ENCODE peak calls at places on chromosome 17, in five cellular contexts. One of them, this sample, is unnamed.

GRCh38 chr17:4734857-4735475 is 3.7 kb downstream of the MED11 start:
- DNase-seq in activated CD8-positive, alpha-beta memory T cell treated with anti-CD3 and anti-CD28 coated beads for 4 hours: no peak
- DNase-seq in cardiac muscle cell: no peak
- DNase-seq in stimulated activated naive CD8-positive, alpha-beta T cell treated with anti-CD3 and anti-CD28 coated beads, Interleukin-15, Interleukin-2, amounts not matched to agents 100 U/mL and 50 U/mL, for 24 hours: no peak
- DNase-seq in activated CD4-positive, alpha-beta T cell treated with anti-CD3 and anti-CD28 coated beads, Interleukin-2, amount 10 ng/mL, durations not matched to agents 7 days and 5 days: no peak
- DNase-seq in this sample: no peak

GRCh38 chr17:1197781-1198490 is 18.2 kb upstream of the ABR start:
- DNase-seq in activated CD4-positive, alpha-beta T cell treated with anti-CD3 and anti-CD28 coated beads, Interleukin-2, amount 10 ng/mL, durations not matched to agents 7 days and 5 days: peak
- DNase-seq in activated CD8-positive, alpha-beta memory T cell treated with anti-CD3 and anti-CD28 coated beads for 4 hours: peak
- DNase-seq in stimulated activated naive CD8-positive, alpha-beta T cell treated with anti-CD3 and anti-CD28 coated beads, Interleukin-15, Interleukin-2, amounts not matched to agents 100 U/mL and 50 U/mL, for 24 hours: peak
- DNase-seq in cardiac muscle cell: no peak
- DNase-seq in this sample: no peak

GRCh38 chr17:38617074-38617860 is 11.5 kb upstream of the SRCIN1 start:
- DNase-seq in activated CD8-positive, alpha-beta memory T cell treated with anti-CD3 and anti-CD28 coated beads for 4 hours: no peak
- DNase-seq in cardiac muscle cell: no peak
- DNase-seq in stimulated activated naive CD8-positive, alpha-beta T cell treated with anti-CD3 and anti-CD28 coated beads, Interleukin-15, Interleukin-2, amounts not matched to agents 100 U/mL and 50 U/mL, for 24 hours: no peak
- DNase-seq in activated CD4-positive, alpha-beta T cell treated with anti-CD3 and anti-CD28 coated beads, Interleukin-2, amount 10 ng/mL, durations not matched to agents 7 days and 5 days: no peak
- DNase-seq in this sample: peak

GRCh38 chr17:80599546-80600305 is 55.1 kb downstream of the RPTOR start:
- DNase-seq in activated CD4-positive, alpha-beta T cell treated with anti-CD3 and anti-CD28 coated beads, Interleukin-2, amount 10 ng/mL, durations not matched to agents 7 days and 5 days: no peak
- DNase-seq in activated CD8-positive, alpha-beta memory T cell treated with anti-CD3 and anti-CD28 coated beads for 4 hours: no peak
- DNase-seq in stimulated activated naive CD8-positive, alpha-beta T cell treated with anti-CD3 and anti-CD28 coated beads, Interleukin-15, Interleukin-2, amounts not matched to agents 100 U/mL and 50 U/mL, for 24 hours: no peak
- DNase-seq in cardiac muscle cell: no peak
- DNase-seq in this sample: no peak

GRCh38 chr17:58587713-58588117 is 73.3 kb upstream of the MTMR4 start:
- DNase-seq in cardiac muscle cell: peak
- DNase-seq in stimulated activated naive CD8-positive, alpha-beta T cell treated with anti-CD3 and anti-CD28 coated beads, Interleukin-15, Interleukin-2, amounts not matched to agents 100 U/mL and 50 U/mL, for 24 hours: peak
- DNase-seq in activated CD8-positive, alpha-beta memory T cell treated with anti-CD3 and anti-CD28 coated beads for 4 hours: peak
- DNase-seq in activated CD4-positive, alpha-beta T cell treated with anti-CD3 and anti-CD28 coated beads, Interleukin-2, amount 10 ng/mL, durations not matched to agents 7 days and 5 days: peak
- DNase-seq in this sample: peak

GRCh38 chr17:32863559-32863958 is 13.4 kb downstream of the MYO1D start:
- DNase-seq in activated CD8-positive, alpha-beta memory T cell treated with anti-CD3 and anti-CD28 coated beads for 4 hours: no peak
- DNase-seq in cardiac muscle cell: no peak
- DNase-seq in stimulated activated naive CD8-positive, alpha-beta T cell treated with anti-CD3 and anti-CD28 coated beads, Interleukin-15, Interleukin-2, amounts not matched to agents 100 U/mL and 50 U/mL, for 24 hours: no peak
- DNase-seq in activated CD4-positive, alpha-beta T cell treated with anti-CD3 and anti-CD28 coated beads, Interleukin-2, amount 10 ng/mL, durations not matched to agents 7 days and 5 days: no peak
- DNase-seq in this sample: no peak

GRCh38 chr17:859461-860195 is 77.5 kb downstream of the MRM3 start:
- DNase-seq in stimulated activated naive CD8-positive, alpha-beta T cell treated with anti-CD3 and anti-CD28 coated beads, Interleukin-15, Interleukin-2, amounts not matched to agents 100 U/mL and 50 U/mL, for 24 hours: no peak
- DNase-seq in activated CD8-positive, alpha-beta memory T cell treated with anti-CD3 and anti-CD28 coated beads for 4 hours: no peak
- DNase-seq in cardiac muscle cell: no peak
- DNase-seq in activated CD4-positive, alpha-beta T cell treated with anti-CD3 and anti-CD28 coated beads, Interleukin-2, amount 10 ng/mL, durations not matched to agents 7 days and 5 days: no peak
- DNase-seq in this sample: peak

GRCh38 chr17:54901230-54901847 is 687 bp downstream of the TOM1L1 start:
- DNase-seq in activated CD8-positive, alpha-beta memory T cell treated with anti-CD3 and anti-CD28 coated beads for 4 hours: no peak
- DNase-seq in stimulated activated naive CD8-positive, alpha-beta T cell treated with anti-CD3 and anti-CD28 coated beads, Interleukin-15, Interleukin-2, amounts not matched to agents 100 U/mL and 50 U/mL, for 24 hours: no peak
- DNase-seq in activated CD4-positive, alpha-beta T cell treated with anti-CD3 and anti-CD28 coated beads, Interleukin-2, amount 10 ng/mL, durations not matched to agents 7 days and 5 days: no peak
- DNase-seq in cardiac muscle cell: no peak
- DNase-seq in this sample: peak

GRCh38 chr17:35087731-35088646 is 24.5 kb upstream of the RFFL start:
- DNase-seq in activated CD4-positive, alpha-beta T cell treated with anti-CD3 and anti-CD28 coated beads, Interleukin-2, amount 10 ng/mL, durations not matched to agents 7 days and 5 days: peak
- DNase-seq in cardiac muscle cell: peak
- DNase-seq in activated CD8-positive, alpha-beta memory T cell treated with anti-CD3 and anti-CD28 coated beads for 4 hours: no peak
- DNase-seq in stimulated activated naive CD8-positive, alpha-beta T cell treated with anti-CD3 and anti-CD28 coated beads, Interleukin-15, Interleukin-2, amounts not matched to agents 100 U/mL and 50 U/mL, for 24 hours: peak
- DNase-seq in this sample: no peak

GRCh38 chr17:76884995-76885896 is 17.0 kb downstream of the MGAT5B start:
- DNase-seq in cardiac muscle cell: no peak
- DNase-seq in stimulated activated naive CD8-positive, alpha-beta T cell treated with anti-CD3 and anti-CD28 coated beads, Interleukin-15, Interleukin-2, amounts not matched to agents 100 U/mL and 50 U/mL, for 24 hours: no peak
- DNase-seq in activated CD8-positive, alpha-beta memory T cell treated with anti-CD3 and anti-CD28 coated beads for 4 hours: no peak
- DNase-seq in activated CD4-positive, alpha-beta T cell treated with anti-CD3 and anti-CD28 coated beads, Interleukin-2, amount 10 ng/mL, durations not matched to agents 7 days and 5 days: no peak
- DNase-seq in this sample: no peak

GRCh38 chr17:16464641-16465312 is 27.2 kb downstream of the LRRC75A start:
- DNase-seq in activated CD4-positive, alpha-beta T cell treated with anti-CD3 and anti-CD28 coated beads, Interleukin-2, amount 10 ng/mL, durations not matched to agents 7 days and 5 days: no peak
- DNase-seq in cardiac muscle cell: no peak
- DNase-seq in activated CD8-positive, alpha-beta memory T cell treated with anti-CD3 and anti-CD28 coated beads for 4 hours: no peak
- DNase-seq in stimulated activated naive CD8-positive, alpha-beta T cell treated with anti-CD3 and anti-CD28 coated beads, Interleukin-15, Interleukin-2, amounts not matched to agents 100 U/mL and 50 U/mL, for 24 hours: no peak
- DNase-seq in this sample: no peak

GRCh38 chr17:75130059-75130631 is 1.4 kb downstream of the NT5C start:
- DNase-seq in cardiac muscle cell: no peak
- DNase-seq in activated CD4-positive, alpha-beta T cell treated with anti-CD3 and anti-CD28 coated beads, Interleukin-2, amount 10 ng/mL, durations not matched to agents 7 days and 5 days: no peak
- DNase-seq in stimulated activated naive CD8-positive, alpha-beta T cell treated with anti-CD3 and anti-CD28 coated beads, Interleukin-15, Interleukin-2, amounts not matched to agents 100 U/mL and 50 U/mL, for 24 hours: no peak
- DNase-seq in activated CD8-positive, alpha-beta memory T cell treated with anti-CD3 and anti-CD28 coated beads for 4 hours: no peak
- DNase-seq in this sample: no peak

GRCh38 chr17:73613947-73614655 is 30.1 kb downstream of the SDK2 start:
- DNase-seq in cardiac muscle cell: peak
- DNase-seq in activated CD4-positive, alpha-beta T cell treated with anti-CD3 and anti-CD28 coated beads, Interleukin-2, amount 10 ng/mL, durations not matched to agents 7 days and 5 days: no peak
- DNase-seq in stimulated activated naive CD8-positive, alpha-beta T cell treated with anti-CD3 and anti-CD28 coated beads, Interleukin-15, Interleukin-2, amounts not matched to agents 100 U/mL and 50 U/mL, for 24 hours: no peak
- DNase-seq in activated CD8-positive, alpha-beta memory T cell treated with anti-CD3 and anti-CD28 coated beads for 4 hours: no peak
- DNase-seq in this sample: no peak

GRCh38 chr17:253091-253846 is 71.8 kb upstream of the DOC2B start:
- DNase-seq in stimulated activated naive CD8-positive, alpha-beta T cell treated with anti-CD3 and anti-CD28 coated beads, Interleukin-15, Interleukin-2, amounts not matched to agents 100 U/mL and 50 U/mL, for 24 hours: no peak
- DNase-seq in activated CD4-positive, alpha-beta T cell treated with anti-CD3 and anti-CD28 coated beads, Interleukin-2, amount 10 ng/mL, durations not matched to agents 7 days and 5 days: peak
- DNase-seq in activated CD8-positive, alpha-beta memory T cell treated with anti-CD3 and anti-CD28 coated beads for 4 hours: no peak
- DNase-seq in cardiac muscle cell: no peak
- DNase-seq in this sample: no peak

GRCh38 chr17:21252875-21253645 is at the start of gene NATD1:
- DNase-seq in stimulated activated naive CD8-positive, alpha-beta T cell treated with anti-CD3 and anti-CD28 coated beads, Interleukin-15, Interleukin-2, amounts not matched to agents 100 U/mL and 50 U/mL, for 24 hours: peak
- DNase-seq in activated CD8-positive, alpha-beta memory T cell treated with anti-CD3 and anti-CD28 coated beads for 4 hours: peak
- DNase-seq in cardiac muscle cell: peak
- DNase-seq in activated CD4-positive, alpha-beta T cell treated with anti-CD3 and anti-CD28 coated beads, Interleukin-2, amount 10 ng/mL, durations not matched to agents 7 days and 5 days: peak
- DNase-seq in this sample: peak

GRCh38 chr17:44502598-44503079 is 567 bp downstream of the GPATCH8 start:
- DNase-seq in activated CD4-positive, alpha-beta T cell treated with anti-CD3 and anti-CD28 coated beads, Interleukin-2, amount 10 ng/mL, durations not matched to agents 7 days and 5 days: no peak
- DNase-seq in stimulated activated naive CD8-positive, alpha-beta T cell treated with anti-CD3 and anti-CD28 coated beads, Interleukin-15, Interleukin-2, amounts not matched to agents 100 U/mL and 50 U/mL, for 24 hours: peak
- DNase-seq in cardiac muscle cell: no peak
- DNase-seq in activated CD8-positive, alpha-beta memory T cell treated with anti-CD3 and anti-CD28 coated beads for 4 hours: no peak
- DNase-seq in this sample: no peak

GRCh38 chr17:31744541-31744951 is 114.5 kb downstream of the COPRS start:
- DNase-seq in activated CD4-positive, alpha-beta T cell treated with anti-CD3 and anti-CD28 coated beads, Interleukin-2, amount 10 ng/mL, durations not matched to agents 7 days and 5 days: no peak
- DNase-seq in cardiac muscle cell: no peak
- DNase-seq in activated CD8-positive, alpha-beta memory T cell treated with anti-CD3 and anti-CD28 coated beads for 4 hours: no peak
- DNase-seq in stimulated activated naive CD8-positive, alpha-beta T cell treated with anti-CD3 and anti-CD28 coated beads, Interleukin-15, Interleukin-2, amounts not matched to agents 100 U/mL and 50 U/mL, for 24 hours: no peak
- DNase-seq in this sample: no peak

GRCh38 chr17:80779336-80779735 is 212.3 kb upstream of the CHMP6 start:
- DNase-seq in activated CD8-positive, alpha-beta memory T cell treated with anti-CD3 and anti-CD28 coated beads for 4 hours: no peak
- DNase-seq in cardiac muscle cell: no peak
- DNase-seq in stimulated activated naive CD8-positive, alpha-beta T cell treated with anti-CD3 and anti-CD28 coated beads, Interleukin-15, Interleukin-2, amounts not matched to agents 100 U/mL and 50 U/mL, for 24 hours: no peak
- DNase-seq in activated CD4-positive, alpha-beta T cell treated with anti-CD3 and anti-CD28 coated beads, Interleukin-2, amount 10 ng/mL, durations not matched to agents 7 days and 5 days: no peak
- DNase-seq in this sample: no peak

GRCh38 chr17:38415250-38416194 is 12.7 kb upstream of the ARHGAP23 start:
- DNase-seq in cardiac muscle cell: no peak
- DNase-seq in stimulated activated naive CD8-positive, alpha-beta T cell treated with anti-CD3 and anti-CD28 coated beads, Interleukin-15, Interleukin-2, amounts not matched to agents 100 U/mL and 50 U/mL, for 24 hours: peak
- DNase-seq in activated CD4-positive, alpha-beta T cell treated with anti-CD3 and anti-CD28 coated beads, Interleukin-2, amount 10 ng/mL, durations not matched to agents 7 days and 5 days: no peak
- DNase-seq in activated CD8-positive, alpha-beta memory T cell treated with anti-CD3 and anti-CD28 coated beads for 4 hours: no peak
- DNase-seq in this sample: peak

GRCh38 chr17:14289162-14289561 is 11.7 kb upstream of the HS3ST3B1 start:
- DNase-seq in activated CD4-positive, alpha-beta T cell treated with anti-CD3 and anti-CD28 coated beads, Interleukin-2, amount 10 ng/mL, durations not matched to agents 7 days and 5 days: no peak
- DNase-seq in activated CD8-positive, alpha-beta memory T cell treated with anti-CD3 and anti-CD28 coated beads for 4 hours: no peak
- DNase-seq in cardiac muscle cell: no peak
- DNase-seq in stimulated activated naive CD8-positive, alpha-beta T cell treated with anti-CD3 and anti-CD28 coated beads, Interleukin-15, Interleukin-2, amounts not matched to agents 100 U/mL and 50 U/mL, for 24 hours: no peak
- DNase-seq in this sample: no peak

GRCh38 chr17:48240562-48241130 is 133.1 kb downstream of the SNX11 start:
- DNase-seq in cardiac muscle cell: no peak
- DNase-seq in stimulated activated naive CD8-positive, alpha-beta T cell treated with anti-CD3 and anti-CD28 coated beads, Interleukin-15, Interleukin-2, amounts not matched to agents 100 U/mL and 50 U/mL, for 24 hours: no peak
- DNase-seq in activated CD4-positive, alpha-beta T cell treated with anti-CD3 and anti-CD28 coated beads, Interleukin-2, amount 10 ng/mL, durations not matched to agents 7 days and 5 days: no peak
- DNase-seq in activated CD8-positive, alpha-beta memory T cell treated with anti-CD3 and anti-CD28 coated beads for 4 hours: no peak
- DNase-seq in this sample: no peak

GRCh38 chr17:50585893-50586292 is 25.4 kb downstream of the CACNA1G start:
- DNase-seq in cardiac muscle cell: no peak
- DNase-seq in activated CD8-positive, alpha-beta memory T cell treated with anti-CD3 and anti-CD28 coated beads for 4 hours: no peak
- DNase-seq in stimulated activated naive CD8-positive, alpha-beta T cell treated with anti-CD3 and anti-CD28 coated beads, Interleukin-15, Interleukin-2, amounts not matched to agents 100 U/mL and 50 U/mL, for 24 hours: no peak
- DNase-seq in activated CD4-positive, alpha-beta T cell treated with anti-CD3 and anti-CD28 coated beads, Interleukin-2, amount 10 ng/mL, durations not matched to agents 7 days and 5 days: no peak
- DNase-seq in this sample: no peak

GRCh38 chr17:1776328-1776727 is 14.5 kb downstream of the SERPINF1 start:
- DNase-seq in cardiac muscle cell: no peak
- DNase-seq in activated CD8-positive, alpha-beta memory T cell treated with anti-CD3 and anti-CD28 coated beads for 4 hours: no peak
- DNase-seq in activated CD4-positive, alpha-beta T cell treated with anti-CD3 and anti-CD28 coated beads, Interleukin-2, amount 10 ng/mL, durations not matched to agents 7 days and 5 days: no peak
- DNase-seq in stimulated activated naive CD8-positive, alpha-beta T cell treated with anti-CD3 and anti-CD28 coated beads, Interleukin-15, Interleukin-2, amounts not matched to agents 100 U/mL and 50 U/mL, for 24 hours: no peak
- DNase-seq in this sample: no peak

GRCh38 chr17:6085812-6086211 is 15.6 kb downstream of the WSCD1 start:
- DNase-seq in cardiac muscle cell: no peak
- DNase-seq in activated CD4-positive, alpha-beta T cell treated with anti-CD3 and anti-CD28 coated beads, Interleukin-2, amount 10 ng/mL, durations not matched to agents 7 days and 5 days: no peak
- DNase-seq in stimulated activated naive CD8-positive, alpha-beta T cell treated with anti-CD3 and anti-CD28 coated beads, Interleukin-15, Interleukin-2, amounts not matched to agents 100 U/mL and 50 U/mL, for 24 hours: no peak
- DNase-seq in activated CD8-positive, alpha-beta memory T cell treated with anti-CD3 and anti-CD28 coated beads for 4 hours: no peak
- DNase-seq in this sample: no peak

GRCh38 chr17:45292696-45293412 is 24.0 kb downstream of the MAP3K14 start:
- DNase-seq in stimulated activated naive CD8-positive, alpha-beta T cell treated with anti-CD3 and anti-CD28 coated beads, Interleukin-15, Interleukin-2, amounts not matched to agents 100 U/mL and 50 U/mL, for 24 hours: no peak
- DNase-seq in activated CD8-positive, alpha-beta memory T cell treated with anti-CD3 and anti-CD28 coated beads for 4 hours: no peak
- DNase-seq in cardiac muscle cell: no peak
- DNase-seq in activated CD4-positive, alpha-beta T cell treated with anti-CD3 and anti-CD28 coated beads, Interleukin-2, amount 10 ng/mL, durations not matched to agents 7 days and 5 days: no peak
- DNase-seq in this sample: no peak

This sample was measured in NCI-H1694.